ENCODE peak calls at places on chromosome 6, in ten cellular contexts. R is neural crest cell; K is erythroblast; H is AG20443; V is CD8-positive, alpha-beta T cell; E is T-helper 2 cell; O is mesendoderm; M is COR-L47; Z is stomach; J is NCI-H460. S is an unnamed sample.

GRCh38 chr6:40413231-40413755 is 173.9 kb downstream of the LRFN2 start:
- DNase-seq in R (no peak), K (no peak), H (no peak), V (no peak), E (no peak), O (no peak), M (no peak), Z (no peak), J (no peak), S (no peak)

GRCh38 chr6:43924222-43924702 is 154.3 kb downstream of the VEGFA start:
- DNase-seq in R (no peak), K (peak), H (no peak), V (peak), E (peak), O (no peak), M (no peak), Z (peak), J (no peak), S (no peak)

GRCh38 chr6:7414811-7415210 is 25.2 kb downstream of the RIOK1 start:
- DNase-seq in R (no peak), K (no peak), H (peak), V (no peak), E (no peak), O (peak), M (no peak), Z (no peak), J (no peak), S (peak)

GRCh38 chr6:28218312-28219248 is 6.5 kb upstream of the ZSCAN9 start:
- DNase-seq in R (peak), K (peak), H (peak), V (no peak), E (peak), O (peak), M (peak), Z (peak), J (peak), S (peak)

GRCh38 chr6:17179246-17180073 is 77.6 kb downstream of the STMND1 start:
- DNase-seq in R (no peak), K (peak), H (peak), V (no peak), E (no peak), O (no peak), M (no peak), Z (no peak), J (no peak), S (no peak)

GRCh38 chr6:12957321-12958051 is 240.9 kb downstream of the PHACTR1 start:
- DNase-seq in R (peak), K (peak), H (peak), V (peak), E (peak), O (peak), M (peak), Z (peak), J (no peak), S (no peak)

GRCh38 chr6:158481612-158482473 is 78.0 kb upstream of the TMEM181 start:
- DNase-seq in R (no peak), K (no peak), H (peak), V (no peak), E (peak), O (peak), M (no peak), Z (no peak), J (no peak), S (no peak)

GRCh38 chr6:157966990-157967389 is 14.7 kb upstream of the SYNJ2 start:
- DNase-seq in R (no peak), K (no peak), H (no peak), V (no peak), E (no peak), O (no peak), M (no peak), Z (peak), J (no peak), S (no peak)

GRCh38 chr6:136378888-136379287 is 89.2 kb upstream of the BCLAF1 start:
- DNase-seq in R (no peak), K (no peak), H (no peak), V (no peak), E (peak), O (no peak), M (no peak), Z (no peak), J (no peak), S (no peak)

GRCh38 chr6:142566628-142567396 is 265.0 kb downstream of the ADGRG6 start:
- DNase-seq in R (peak), K (peak), H (peak), V (peak), E (peak), O (peak), M (no peak), Z (peak), J (peak), S (peak)

GRCh38 chr6:105646391-105646867 is 243.5 kb upstream of the PREP start:
- DNase-seq in R (no peak), K (no peak), H (no peak), V (no peak), E (peak), O (no peak), M (no peak), Z (no peak), J (no peak), S (no peak)

GRCh38 chr6:31870385-31870921 is 7.8 kb upstream of the NEU1 start:
- DNase-seq in R (no peak), K (no peak), H (no peak), V (no peak), E (no peak), O (no peak), M (no peak), Z (no peak), J (no peak), S (no peak)

GRCh38 chr6:28351493-28351925 is 1.8 kb downstream of the ZKSCAN3 start:
- DNase-seq in R (no peak), K (no peak), H (no peak), V (no peak), E (no peak), O (no peak), M (no peak), Z (no peak), J (no peak), S (no peak)

GRCh38 chr6:95203153-95203754 is 374.1 kb upstream of the MANEA start:
- DNase-seq in R (peak), K (peak), H (no peak), V (no peak), E (peak), O (peak), M (peak), Z (no peak), J (peak), S (peak)

GRCh38 chr6:29967379-29968010 is 25.2 kb downstream of the HLA-A start:
- DNase-seq in R (no peak), K (peak), H (no peak), V (no peak), E (peak), O (peak), M (peak), Z (peak), J (peak), S (peak)

GRCh38 chr6:169022079-169022478 is 231.6 kb downstream of the THBS2 start:
- DNase-seq in R (no peak), K (no peak), H (no peak), V (no peak), E (no peak), O (no peak), M (no peak), Z (no peak), J (no peak), S (no peak)

GRCh38 chr6:76026101-76026500 is 46.4 kb downstream of the IMPG1 start:
- DNase-seq in R (no peak), K (peak), H (no peak), V (no peak), E (peak), O (peak), M (no peak), Z (no peak), J (no peak), S (no peak)

GRCh38 chr6:137759624-137760023 is 107.4 kb upstream of the TNFAIP3 start:
- DNase-seq in R (no peak), K (no peak), H (no peak), V (no peak), E (no peak), O (no peak), M (no peak), Z (no peak), J (no peak), S (no peak)

GRCh38 chr6:115612796-115613479 is 447.8 kb downstream of the FRK start:
- DNase-seq in R (no peak), K (no peak), H (no peak), V (no peak), E (no peak), O (no peak), M (no peak), Z (no peak), J (no peak), S (no peak)

GRCh38 chr6:40485300-40485699 is 101.9 kb downstream of the LRFN2 start:
- DNase-seq in R (no peak), K (no peak), H (no peak), V (no peak), E (no peak), O (no peak), M (no peak), Z (no peak), J (no peak), S (no peak)

GRCh38 chr6:109006818-109007217 is 87.8 kb downstream of the SESN1 start:
- DNase-seq in R (no peak), K (no peak), H (no peak), V (no peak), E (peak), O (no peak), M (no peak), Z (no peak), J (no peak), S (no peak)

GRCh38 chr6:21046276-21046675 is 512.0 kb downstream of the CDKAL1 start:
- DNase-seq in R (no peak), K (no peak), H (no peak), V (no peak), E (no peak), O (no peak), M (no peak), Z (no peak), J (no peak), S (no peak)

GRCh38 chr6:97460394-97460793 is 177.4 kb upstream of the MMS22L start:
- DNase-seq in R (no peak), K (no peak), H (no peak), V (no peak), E (no peak), O (no peak), M (no peak), Z (no peak), J (no peak), S (no peak)

GRCh38 chr6:89483111-89483720 is 50.3 kb downstream of the ANKRD6 start:
- DNase-seq in R (peak), K (no peak), H (peak), V (no peak), E (no peak), O (peak), M (peak), Z (no peak), J (peak), S (peak)

GRCh38 chr6:31033075-31033474 is 22.8 kb downstream of the MUC22 start:
- DNase-seq in R (no peak), K (no peak), H (no peak), V (no peak), E (no peak), O (no peak), M (no peak), Z (no peak), J (no peak), S (no peak)

GRCh38 chr6:34795836-34796425 is 4.0 kb downstream of the BLTP3A start:
- DNase-seq in R (no peak), K (no peak), H (peak), V (no peak), E (no peak), O (no peak), M (no peak), Z (no peak), J (no peak), S (no peak)

GRCh38 chr6:53999088-53999755 is 112.0 kb upstream of the MLIP start:
- DNase-seq in R (no peak), K (no peak), H (no peak), V (no peak), E (no peak), O (no peak), M (no peak), Z (no peak), J (no peak), S (no peak)

GRCh38 chr6:167555836-167556235 is 230.9 kb downstream of the TTLL2 start:
- DNase-seq in R (no peak), K (no peak), H (no peak), V (no peak), E (no peak), O (no peak), M (no peak), Z (no peak), J (no peak), S (no peak)

GRCh38 chr6:98827295-98828159 is 6.8 kb upstream of the POU3F2 start:
- DNase-seq in R (peak), K (no peak), H (peak), V (no peak), E (no peak), O (peak), M (no peak), Z (no peak), J (no peak), S (no peak)

GRCh38 chr6:99288668-99289067 is 60.8 kb downstream of the FAXC start:
- DNase-seq in R (no peak), K (no peak), H (no peak), V (no peak), E (no peak), O (no peak), M (no peak), Z (no peak), J (no peak), S (no peak)